ENCODE peak calls at places on chromosomes 3 and 15, in four cellular contexts. P, T, B and Z are unnamed samples.

GRCh38 chr15:76206325-76206976 is 104.8 kb downstream of the ETFA start:
- DNase-seq in P (no peak), T (peak), B (peak), Z (peak)

GRCh38 chr3:132396255-132396654 is 21.0 kb upstream of the DNAJC13 start:
- DNase-seq in P (no peak), T (no peak), B (no peak), Z (no peak)

GRCh38 chr15:92011611-92012367 is 158.3 kb downstream of the SLCO3A1 start:
- DNase-seq in P (no peak), T (no peak), B (peak), Z (no peak)

GRCh38 chr3:14320221-14320620 is 82.2 kb upstream of the SLC6A6 start:
- DNase-seq in P (no peak), T (no peak), B (no peak), Z (no peak)

GRCh38 chr3:184316792-184317191 is 2.4 kb downstream of the EIF4G1 start:
- DNase-seq in P (no peak), T (no peak), B (peak), Z (no peak)

GRCh38 chr15:55564347-55565145 is 23.6 kb downstream of the PYGO1 start:
- DNase-seq in P (no peak), T (no peak), B (no peak), Z (no peak)

GRCh38 chr3:40191850-40192448 is 117.6 kb upstream of the EIF1B start:
- DNase-seq in P (peak), T (peak), B (peak), Z (peak)

GRCh38 chr3:113223831-113224240 is 12.5 kb downstream of the BOC start:
- DNase-seq in P (no peak), T (no peak), B (peak), Z (no peak)

GRCh38 chr3:129553171-129553570 is 10.2 kb downstream of the H1-8 start:
- DNase-seq in P (no peak), T (no peak), B (no peak), Z (no peak)